ENCODE peak calls at places on chromosomes 11 and 22, in five cellular contexts. P, F, Z, N and R are unnamed samples.
A peak's percentile ranks its signal among the peaks of the same experiment; 100 is the strongest.

GRCh38 chr22:25747245-25747944 is 5.4 kb downstream of the MYO18B start:
- DNase-seq in N (peak; percentile 45), Z (peak; percentile 77), F (peak; percentile 49), P (peak; percentile 96), R (no peak)

GRCh38 chr22:17366830-17367229 is 2.4 kb upstream of the CECR2 start:
- DNase-seq in Z (no peak), P (no peak), F (peak; percentile 30), N (no peak), R (no peak)

GRCh38 chr22:19132153-19132552 is 1.0 kb downstream of the TSSK2 start:
- DNase-seq in Z (no peak), N (no peak), P (no peak), F (no peak), R (no peak)

GRCh38 chr11:120203626-120204025 is 7.2 kb upstream of the OAF start:
- DNase-seq in Z (no peak), P (no peak), N (no peak), F (no peak), R (no peak)

GRCh38 chr11:6757373-6757967 is 14.3 kb downstream of the OR2AG2 start:
- DNase-seq in F (peak; percentile 35), N (peak; percentile 69), Z (no peak), P (peak; percentile 62), R (peak; percentile 20)

GRCh38 chr22:33923033-33923432 is 2.8 kb upstream of the LARGE1 start:
- DNase-seq in P (no peak), F (no peak), N (no peak), Z (no peak), R (no peak)

GRCh38 chr11:129394709-129395108 is 19.1 kb downstream of the BARX2 start:
- DNase-seq in N (no peak), F (no peak), Z (no peak), P (no peak), R (no peak)

GRCh38 chr11:125978778-125979378 is 33.0 kb downstream of the VSIG10L2 start:
- DNase-seq in F (no peak), N (no peak), P (no peak), Z (no peak), R (no peak)

GRCh38 chr11:2092956-2093412 is 46.2 kb downstream of the IGF2 start:
- DNase-seq in P (peak; percentile 79), Z (peak; percentile 89), N (peak; percentile 97), F (no peak), R (peak; percentile 95)

GRCh38 chr11:132099692-132100091 is 729.3 kb downstream of the NTM start:
- DNase-seq in N (peak; percentile 7), Z (no peak), P (no peak), F (no peak), R (no peak)

GRCh38 chr11:16603890-16604783 is 134.3 kb upstream of the C11orf58 start:
- DNase-seq in P (peak; percentile 39), F (no peak), N (peak; percentile 71), Z (peak; percentile 83), R (peak; percentile 29)

DNA sequence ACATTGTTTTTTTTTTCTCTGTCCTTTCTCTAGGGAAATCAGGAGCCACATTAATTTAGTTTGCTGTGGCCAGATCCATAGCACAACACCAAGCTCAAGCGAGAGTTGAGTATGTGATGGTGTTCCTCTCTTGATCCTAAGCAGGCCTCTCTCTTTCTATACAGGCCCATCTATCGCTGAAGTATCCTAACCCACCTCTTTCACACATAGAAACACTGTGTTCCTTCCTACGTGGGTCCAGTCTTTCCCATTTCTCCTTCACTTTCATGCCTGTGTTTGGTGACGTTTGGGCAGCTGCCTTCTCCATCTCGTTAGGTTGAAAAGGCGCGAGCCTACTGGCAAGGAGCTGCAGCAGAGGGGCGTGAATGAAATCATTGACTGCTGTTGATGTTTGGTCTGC is 2.4 kb downstream of the PACS1 start:
- DNase-seq in Z (no peak), P (no peak), F (no peak), N (no peak), R (no peak)
- H3K4me3 ChIP-seq in Z (no peak overlapping the region), P (no peak overlapping the region), F (peak overlapping the region; percentile 87), N (no peak overlapping the region), R (no peak overlapping the region)

GRCh38 chr11:73398132-73398526 is 21.9 kb downstream of the RELT start:
- DNase-seq in N (no peak), P (no peak), F (no peak), Z (no peak), R (no peak)
- H3K4me3 ChIP-seq in N (no peak overlapping the region), P (no peak overlapping the region), F (no peak overlapping the region), Z (no peak overlapping the region), R (no peak overlapping the region)

GRCh38 chr11:47797633-47798032 is 30.5 kb upstream of the FNBP4 start:
- DNase-seq in F (no peak), N (no peak), Z (no peak), P (peak; percentile 86), R (no peak)

GRCh38 chr11:47800759-47801158 is 33.6 kb upstream of the FNBP4 start:
- DNase-seq in N (no peak), P (no peak), Z (no peak), F (no peak), R (no peak)
- H3K4me3 ChIP-seq in N (no peak overlapping the region), P (no peak overlapping the region), Z (no peak overlapping the region), F (no peak overlapping the region), R (no peak overlapping the region)

GRCh38 chr11:84541711-84542340 is 1085.3 kb downstream of the DLG2 start:
- DNase-seq in F (no peak), Z (no peak), N (no peak), P (peak; percentile 66), R (no peak)

GRCh38 chr11:84549221-84549620 is 1077.9 kb downstream of the DLG2 start:
- DNase-seq in F (no peak), P (peak; percentile 40), Z (no peak), N (no peak), R (no peak)

GRCh38 chr11:84543367-84544159 is 1083.6 kb downstream of the DLG2 start:
- DNase-seq in N (no peak), P (no peak), F (no peak), Z (no peak), R (no peak)
- H3K4me3 ChIP-seq in N (no peak overlapping the region), P (no peak overlapping the region), F (no peak overlapping the region), Z (no peak overlapping the region), R (no peak overlapping the region)

GRCh38 chr11:47358731-47359051 is 6.2 kb upstream of the MYBPC3 start:
- DNase-seq in F (no peak), Z (no peak), P (no peak), N (no peak), R (no peak)

GRCh38 chr11:47361419-47361818 is 8.9 kb upstream of the MYBPC3 start:
- DNase-seq in F (no peak), P (no peak), Z (no peak), N (no peak), R (no peak)

GRCh38 chr11:47359586-47359985 is 7.1 kb upstream of the MYBPC3 start:
- DNase-seq in F (no peak), P (no peak), N (no peak), Z (no peak), R (no peak)

GRCh38 chr11:47359162-47359561 is 6.7 kb upstream of the MYBPC3 start:
- DNase-seq in F (no peak), Z (no peak), N (no peak), P (no peak), R (no peak)

DNA sequence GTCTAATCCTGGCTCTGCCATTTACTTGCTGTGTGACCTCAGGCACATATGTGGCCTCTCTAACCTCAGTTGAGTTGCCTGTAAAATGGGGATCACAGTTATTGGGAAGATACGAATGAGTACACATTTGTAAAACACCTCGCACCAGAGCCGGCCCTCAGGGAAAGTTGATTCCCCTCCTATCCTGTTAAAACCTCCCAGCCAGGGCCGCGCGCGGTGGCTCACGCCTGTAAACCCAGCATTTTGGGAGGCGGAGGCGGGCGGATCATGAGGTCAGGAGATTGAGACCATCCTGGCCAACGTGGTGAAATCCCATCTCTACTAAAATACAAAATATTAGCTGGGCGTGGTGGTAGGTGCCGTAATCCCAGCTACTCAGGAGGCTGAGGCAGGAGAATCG is 7.8 kb upstream of the MYBPC3 start:
- DNase-seq in F (no peak), P (no peak), Z (no peak), N (no peak), R (no peak)
- H3K4me3 ChIP-seq in F (no peak overlapping the region), P (no peak overlapping the region), Z (no peak overlapping the region), N (no peak overlapping the region), R (no peak overlapping the region)

GRCh38 chr11:71456294-71456693 is 3.3 kb downstream of the NADSYN1 start:
- DNase-seq in P (no peak), N (no peak), Z (peak; percentile 50), F (no peak), R (no peak)

GRCh38 chr11:71453911-71454304 is 905 bp downstream of the NADSYN1 start:
- DNase-seq in P (no peak), Z (no peak), N (no peak), F (no peak), R (no peak)

GRCh38 chr11:71452354-71453020 is 516 bp upstream of the NADSYN1 start:
- DNase-seq in N (peak; percentile 75), P (peak; percentile 24), Z (peak; percentile 83), F (no peak), R (peak; percentile 52)

GRCh38 chr11:71453021-71453910 is at the start of gene NADSYN1:
- DNase-seq in N (peak; percentile 98), P (peak; percentile 92), Z (peak; percentile 99), F (peak; percentile 90), R (peak; percentile 96)

DNA sequence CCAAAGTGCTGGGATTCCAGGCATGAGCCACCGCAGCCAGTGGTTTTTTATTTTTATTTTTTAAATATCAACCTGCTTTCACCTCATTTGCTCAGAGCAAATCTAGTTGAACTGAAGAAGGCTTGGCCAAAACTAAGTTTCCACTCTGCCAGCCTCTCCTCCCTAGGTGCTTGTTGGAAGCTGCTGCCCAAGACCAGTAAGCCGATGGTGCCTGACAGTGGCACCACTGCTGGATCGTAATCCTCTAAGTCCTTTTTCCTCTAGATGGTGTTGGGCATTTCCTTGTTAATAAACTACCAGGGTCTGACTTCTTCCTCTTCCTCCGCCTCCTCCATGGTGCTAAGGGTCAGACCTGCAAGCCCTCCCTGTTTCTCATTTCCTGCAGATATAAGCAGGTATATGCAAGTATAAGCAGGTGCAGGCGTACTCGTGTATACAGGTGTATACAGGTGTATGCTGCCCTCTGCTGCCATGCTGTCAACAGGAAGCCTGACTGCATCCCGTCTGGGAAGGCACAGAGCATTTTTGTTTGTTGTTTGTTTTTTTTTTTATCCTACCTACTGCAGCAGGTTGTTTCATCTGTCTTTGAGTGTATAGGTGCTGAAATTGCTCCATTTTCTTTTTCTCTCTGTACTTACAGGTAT is 1.6 kb downstream of the NADSYN1 start:
- DNase-seq in P (no peak), Z (peak; percentile 22), F (no peak), N (peak; percentile 28), R (no peak)
- H3K4me3 ChIP-seq in P (no peak overlapping the region), Z (no peak overlapping the region), F (no peak overlapping the region), N (no peak overlapping the region), R (no peak overlapping the region)

GRCh38 chr22:29071261-29072045 is 1.4 kb upstream of the KREMEN1 start:
- DNase-seq in F (no peak), Z (peak; percentile 81), P (peak; percentile 14), N (peak; percentile 32), R (peak; percentile 80)
- H3K4me3 ChIP-seq in F (peak overlapping the region; percentile 40), Z (peak overlapping the region; percentile 54), P (peak overlapping the region; percentile 20), N (no peak overlapping the region), R (peak overlapping the region; percentile 32)